ENCODE peak calls at places on chromosomes 16 and 17, in seven cellular contexts. One of them, this sample, is unnamed.

GRCh38 chr16:3004319-3004718 is 8.4 kb upstream of the CLDN9 start:
- DNase-seq in CD8-positive, alpha-beta memory T cell: no peak
- DNase-seq in HCT116: no peak
- DNase-seq in amniotic stem cell: no peak
- DNase-seq in Right ventricle myocardium superior: no peak
- DNase-seq in lower leg skin: no peak
- DNase-seq in substantia nigra: no peak
- DNase-seq in this sample: no peak

GRCh38 chr17:17151962-17152361 is 54.2 kb downstream of the PLD6 start:
- DNase-seq in CD8-positive, alpha-beta memory T cell: no peak
- DNase-seq in HCT116: no peak
- DNase-seq in amniotic stem cell: peak; percentile 92
- DNase-seq in Right ventricle myocardium superior: peak; percentile 94
- DNase-seq in lower leg skin: peak; percentile 82
- DNase-seq in substantia nigra: peak; percentile 72
- DNase-seq in this sample: peak; percentile 95

GRCh38 chr16:74660383-74660782 is 6.3 kb downstream of the RFWD3 start:
- DNase-seq in CD8-positive, alpha-beta memory T cell: no peak
- DNase-seq in HCT116: no peak
- DNase-seq in amniotic stem cell: no peak
- DNase-seq in Right ventricle myocardium superior: no peak
- DNase-seq in lower leg skin: no peak
- DNase-seq in substantia nigra: no peak
- DNase-seq in this sample: no peak

GRCh38 chr17:79950711-79951110 is 85.0 kb downstream of the TBC1D16 start:
- DNase-seq in CD8-positive, alpha-beta memory T cell: peak; percentile 14
- DNase-seq in HCT116: no peak
- DNase-seq in amniotic stem cell: no peak
- DNase-seq in Right ventricle myocardium superior: no peak
- DNase-seq in lower leg skin: no peak
- DNase-seq in substantia nigra: peak; percentile 44
- DNase-seq in this sample: no peak

GRCh38 chr17:42097691-42098661 is at the start of gene ZNF385C:
- DNase-seq in CD8-positive, alpha-beta memory T cell: peak; percentile 67
- DNase-seq in HCT116: no peak
- DNase-seq in amniotic stem cell: no peak
- DNase-seq in Right ventricle myocardium superior: no peak
- DNase-seq in lower leg skin: no peak
- DNase-seq in substantia nigra: no peak
- DNase-seq in this sample: no peak

GRCh38 chr16:48115299-48115698 is 40.5 kb downstream of the ABCC12 start:
- DNase-seq in CD8-positive, alpha-beta memory T cell: no peak
- DNase-seq in HCT116: no peak
- DNase-seq in amniotic stem cell: no peak
- DNase-seq in Right ventricle myocardium superior: no peak
- DNase-seq in lower leg skin: no peak
- DNase-seq in substantia nigra: no peak
- DNase-seq in this sample: no peak

GRCh38 chr17:45149037-45149668 is 878 bp downstream of the HEXIM1 start:
- DNase-seq in CD8-positive, alpha-beta memory T cell: peak; percentile 82
- DNase-seq in HCT116: peak; percentile 64
- DNase-seq in amniotic stem cell: peak; percentile 71
- DNase-seq in Right ventricle myocardium superior: peak; percentile 92
- DNase-seq in lower leg skin: peak; percentile 79
- DNase-seq in substantia nigra: peak; percentile 67
- DNase-seq in this sample: peak; percentile 81

GRCh38 chr17:39926588-39927100 is 757 bp downstream of the ORMDL3 start:
- DNase-seq in CD8-positive, alpha-beta memory T cell: peak; percentile 81
- DNase-seq in HCT116: no peak
- DNase-seq in amniotic stem cell: peak; percentile 5
- DNase-seq in Right ventricle myocardium superior: peak; percentile 58
- DNase-seq in lower leg skin: no peak
- DNase-seq in substantia nigra: no peak
- DNase-seq in this sample: peak; percentile 52

GRCh38 chr16:69399361-69399760 is 13.6 kb upstream of the TERF2 start:
- DNase-seq in CD8-positive, alpha-beta memory T cell: no peak
- DNase-seq in HCT116: no peak
- DNase-seq in amniotic stem cell: no peak
- DNase-seq in Right ventricle myocardium superior: no peak
- DNase-seq in lower leg skin: no peak
- DNase-seq in substantia nigra: no peak
- DNase-seq in this sample: no peak

GRCh38 chr17:81978901-81979298 is 1.5 kb downstream of the ASPSCR1 start:
- DNase-seq in CD8-positive, alpha-beta memory T cell: no peak
- DNase-seq in HCT116: no peak
- DNase-seq in amniotic stem cell: no peak
- DNase-seq in Right ventricle myocardium superior: no peak
- DNase-seq in lower leg skin: no peak
- DNase-seq in substantia nigra: no peak
- DNase-seq in this sample: no peak

GRCh38 chr17:80797741-80798594 is 193.7 kb upstream of the CHMP6 start:
- DNase-seq in CD8-positive, alpha-beta memory T cell: no peak
- DNase-seq in HCT116: no peak
- DNase-seq in amniotic stem cell: no peak
- DNase-seq in Right ventricle myocardium superior: no peak
- DNase-seq in lower leg skin: no peak
- DNase-seq in substantia nigra: no peak
- DNase-seq in this sample: no peak

GRCh38 chr17:38747385-38748328 is 479 bp downstream of the PCGF2 start:
- DNase-seq in CD8-positive, alpha-beta memory T cell: no peak
- DNase-seq in HCT116: no peak
- DNase-seq in amniotic stem cell: no peak
- DNase-seq in Right ventricle myocardium superior: peak; percentile 72
- DNase-seq in lower leg skin: no peak
- DNase-seq in substantia nigra: no peak
- DNase-seq in this sample: peak; percentile 55

GRCh38 chr17:83183951-83184506 is 104.6 kb downstream of the METRNL start:
- DNase-seq in CD8-positive, alpha-beta memory T cell: no peak
- DNase-seq in HCT116: no peak
- DNase-seq in amniotic stem cell: no peak
- DNase-seq in Right ventricle myocardium superior: peak; percentile 44
- DNase-seq in lower leg skin: peak; percentile 12
- DNase-seq in substantia nigra: no peak
- DNase-seq in this sample: no peak

GRCh38 chr17:7858487-7858832 is 657 bp downstream of the CYB5D1 start:
- DNase-seq in CD8-positive, alpha-beta memory T cell: peak; percentile 57
- DNase-seq in HCT116: no peak
- DNase-seq in amniotic stem cell: peak; percentile 44
- DNase-seq in Right ventricle myocardium superior: peak; percentile 59
- DNase-seq in lower leg skin: no peak
- DNase-seq in substantia nigra: no peak
- DNase-seq in this sample: peak; percentile 80

GRCh38 chr16:2455081-2455845 is 4.6 kb upstream of the TEDC2 start:
- DNase-seq in CD8-positive, alpha-beta memory T cell: no peak
- DNase-seq in HCT116: no peak
- DNase-seq in amniotic stem cell: no peak
- DNase-seq in Right ventricle myocardium superior: no peak
- DNase-seq in lower leg skin: no peak
- DNase-seq in substantia nigra: no peak
- DNase-seq in this sample: no peak

GRCh38 chr17:52147872-52148271 is 10.6 kb downstream of the CA10 start:
- DNase-seq in CD8-positive, alpha-beta memory T cell: no peak
- DNase-seq in HCT116: no peak
- DNase-seq in amniotic stem cell: no peak
- DNase-seq in Right ventricle myocardium superior: no peak
- DNase-seq in lower leg skin: no peak
- DNase-seq in substantia nigra: no peak
- DNase-seq in this sample: no peak

GRCh38 chr16:23223368-23223767 is 40.8 kb downstream of the SCNN1G start:
- DNase-seq in CD8-positive, alpha-beta memory T cell: no peak
- DNase-seq in HCT116: no peak
- DNase-seq in amniotic stem cell: no peak
- DNase-seq in Right ventricle myocardium superior: no peak
- DNase-seq in lower leg skin: no peak
- DNase-seq in substantia nigra: no peak
- DNase-seq in this sample: no peak

This sample was measured in AG20443.